ENCODE peak calls at places on chromosomes 2 and 18, in ten cellular contexts. Z is AG04449, V is colonic mucosa, M is activated B cell treated with CpG ODN at 0.5 μM for 24 hours, Q is upper lobe of right lung, X is AG09309, F is fibroblast of lung, W is cardiac fibroblast, S is heart left ventricle, I is RWPE1. N is an unnamed sample.

GRCh38 chr2:189933911-189934399 is 128.6 kb downstream of the MSTN start:
- DNase-seq in Z (peak), V (no peak), M (no peak), Q (no peak), X (peak), F (peak), W (peak), S (no peak), I (peak), N (no peak)

GRCh38 chr2:33377048-33377447 is 99.4 kb upstream of the RASGRP3 start:
- DNase-seq in Z (no peak), V (no peak), M (no peak), Q (no peak), X (no peak), F (no peak), W (no peak), S (peak), I (no peak), N (no peak)

GRCh38 chr2:99607454-99607853 is 117.6 kb upstream of the REV1 start:
- DNase-seq in Z (no peak), V (no peak), M (no peak), Q (no peak), X (no peak), F (no peak), W (no peak), S (no peak), I (no peak), N (no peak)

GRCh38 chr2:215621389-215621788 is 185.5 kb upstream of the FN1 start:
- DNase-seq in Z (no peak), V (no peak), M (no peak), Q (no peak), X (no peak), F (no peak), W (no peak), S (no peak), I (no peak), N (no peak)

GRCh38 chr2:46082531-46083485 is 214.4 kb upstream of the EPAS1 start:
- DNase-seq in Z (peak), V (no peak), M (no peak), Q (no peak), X (peak), F (peak), W (peak), S (peak), I (peak), N (no peak)

GRCh38 chr18:40917096-40917495 is 1037.9 kb upstream of the PIK3C3 start:
- DNase-seq in Z (peak), V (no peak), M (no peak), Q (no peak), X (no peak), F (peak), W (peak), S (no peak), I (no peak), N (no peak)

GRCh38 chr2:212863185-212863588 is 288.2 kb downstream of the IKZF2 start:
- DNase-seq in Z (no peak), V (peak), M (no peak), Q (peak), X (no peak), F (peak), W (peak), S (no peak), I (no peak), N (no peak)

GRCh38 chr18:44067201-44067600 is 613.5 kb upstream of the SETBP1 start:
- DNase-seq in Z (no peak), V (no peak), M (no peak), Q (no peak), X (no peak), F (no peak), W (no peak), S (no peak), I (no peak), N (no peak)

GRCh38 chr2:47282621-47283272 is 120.2 kb upstream of the MSH2 start:
- DNase-seq in Z (no peak), V (no peak), M (no peak), Q (no peak), X (no peak), F (no peak), W (no peak), S (no peak), I (no peak), N (no peak)

GRCh38 chr2:1675633-1676032 is 68.7 kb downstream of the PXDN start:
- DNase-seq in Z (peak), V (no peak), M (no peak), Q (no peak), X (peak), F (peak), W (peak), S (peak), I (peak), N (no peak)

GRCh38 chr2:56380861-56381260 is 197.1 kb downstream of the CCDC85A start:
- DNase-seq in Z (no peak), V (no peak), M (no peak), Q (no peak), X (no peak), F (no peak), W (peak), S (no peak), I (no peak), N (no peak)

GRCh38 chr2:173843526-173843925 is 121.6 kb downstream of the SP3 start:
- DNase-seq in Z (no peak), V (no peak), M (no peak), Q (no peak), X (no peak), F (no peak), W (no peak), S (no peak), I (no peak), N (no peak)

GRCh38 chr2:20229322-20230201 is 4.6 kb upstream of the SDC1 start:
- DNase-seq in Z (no peak), V (peak), M (no peak), Q (peak), X (peak), F (no peak), W (no peak), S (no peak), I (no peak), N (no peak)

GRCh38 chr2:32947484-32948143 is 861 bp downstream of the LTBP1 start:
- DNase-seq in Z (no peak), V (peak), M (peak), Q (peak), X (no peak), F (peak), W (peak), S (peak), I (peak), N (no peak)

GRCh38 chr2:160205511-160205910 is 5.4 kb upstream of the ITGB6 start:
- DNase-seq in Z (no peak), V (peak), M (no peak), Q (peak), X (peak), F (peak), W (peak), S (peak), I (peak), N (no peak)

GRCh38 chr2:18167871-18168270 is 289.4 kb downstream of the KCNS3 start:
- DNase-seq in Z (no peak), V (no peak), M (no peak), Q (peak), X (no peak), F (no peak), W (no peak), S (no peak), I (no peak), N (no peak)

GRCh38 chr2:214379227-214379626 is 31.6 kb upstream of the VWC2L start:
- DNase-seq in Z (no peak), V (no peak), M (no peak), Q (no peak), X (no peak), F (no peak), W (no peak), S (no peak), I (no peak), N (no peak)

GRCh38 chr2:85801871-85802270 is 48.1 kb downstream of the ATOH8 start:
- DNase-seq in Z (no peak), V (no peak), M (no peak), Q (no peak), X (no peak), F (no peak), W (no peak), S (no peak), I (no peak), N (no peak)

GRCh38 chr2:64398730-64399129 is 55.2 kb upstream of the LGALSL start:
- DNase-seq in Z (no peak), V (no peak), M (no peak), Q (no peak), X (no peak), F (no peak), W (no peak), S (no peak), I (no peak), N (no peak)

GRCh38 chr2:31384771-31385276 is 29.7 kb downstream of the XDH start:
- DNase-seq in Z (peak), V (no peak), M (no peak), Q (no peak), X (peak), F (peak), W (peak), S (no peak), I (peak), N (no peak)

GRCh38 chr2:187718092-187718491 is 163.9 kb upstream of the TFPI start:
- DNase-seq in Z (no peak), V (no peak), M (no peak), Q (no peak), X (no peak), F (no peak), W (no peak), S (no peak), I (no peak), N (no peak)

GRCh38 chr2:165902929-165903328 is 50.6 kb downstream of the TTC21B start:
- DNase-seq in Z (no peak), V (no peak), M (no peak), Q (no peak), X (no peak), F (peak), W (peak), S (no peak), I (peak), N (no peak)

GRCh38 chr2:207767461-207768167 is 2.1 kb downstream of the FZD5 start:
- DNase-seq in Z (no peak), V (peak), M (no peak), Q (peak), X (no peak), F (peak), W (peak), S (peak), I (peak), N (no peak)
- TF ChIP-seq CTCF in Z (peak), V (no peak), M (no peak), Q (peak), X (peak), F (peak), W (peak), S (peak), I (peak), N (peak)

DNA sequence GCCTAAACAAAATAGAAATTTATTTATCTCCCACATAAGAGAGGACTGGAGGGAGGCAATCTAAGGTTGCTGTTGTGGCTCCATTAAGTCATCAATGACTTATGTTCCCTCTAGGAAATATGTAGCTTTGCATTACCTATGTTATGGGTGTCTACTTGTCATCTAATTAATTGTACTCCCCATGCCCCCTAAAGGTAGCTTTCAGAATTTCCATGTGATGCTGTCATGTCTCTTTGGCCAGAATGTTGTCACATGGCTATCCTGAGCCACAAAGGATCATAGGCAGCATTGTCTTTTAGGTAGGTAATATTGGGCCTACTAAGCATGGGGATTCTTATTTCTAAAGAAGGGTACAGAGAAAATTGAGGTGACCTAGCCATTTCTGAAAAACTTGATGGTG is 935.6 kb upstream of the FANCL start:
- DNase-seq in Z (no peak), V (no peak), M (no peak), Q (no peak), X (no peak), F (no peak), W (no peak), S (no peak), I (no peak), N (no peak)
- TF ChIP-seq CTCF in Z (no peak), V (no peak), M (no peak), Q (no peak), X (no peak), F (no peak), W (no peak), S (no peak), I (no peak), N (no peak)

GRCh38 chr18:49857708-49858107 is 44.4 kb upstream of the ACAA2 start:
- DNase-seq in Z (no peak), V (no peak), M (no peak), Q (no peak), X (no peak), F (no peak), W (no peak), S (no peak), I (no peak), N (no peak)
- TF ChIP-seq CTCF in Z (no peak), V (no peak), M (no peak), Q (no peak), X (no peak), F (peak), W (no peak), S (no peak), I (no peak), N (no peak)

GRCh38 chr2:217057773-217058172 is 197.9 kb upstream of the TNP1 start:
- DNase-seq in Z (no peak), V (no peak), M (no peak), Q (no peak), X (no peak), F (no peak), W (no peak), S (no peak), I (no peak), N (no peak)

GRCh38 chr2:217060951-217061547 is 201.2 kb upstream of the TNP1 start:
- DNase-seq in Z (no peak), V (no peak), M (no peak), Q (no peak), X (no peak), F (no peak), W (no peak), S (no peak), I (no peak), N (no peak)

GRCh38 chr2:217060516-217060915 is 200.7 kb upstream of the TNP1 start:
- DNase-seq in Z (no peak), V (no peak), M (no peak), Q (no peak), X (no peak), F (no peak), W (peak), S (no peak), I (no peak), N (no peak)

GRCh38 chr2:217061916-217062315 is 202.1 kb upstream of the TNP1 start:
- DNase-seq in Z (no peak), V (no peak), M (no peak), Q (no peak), X (no peak), F (no peak), W (no peak), S (no peak), I (no peak), N (no peak)

DNA sequence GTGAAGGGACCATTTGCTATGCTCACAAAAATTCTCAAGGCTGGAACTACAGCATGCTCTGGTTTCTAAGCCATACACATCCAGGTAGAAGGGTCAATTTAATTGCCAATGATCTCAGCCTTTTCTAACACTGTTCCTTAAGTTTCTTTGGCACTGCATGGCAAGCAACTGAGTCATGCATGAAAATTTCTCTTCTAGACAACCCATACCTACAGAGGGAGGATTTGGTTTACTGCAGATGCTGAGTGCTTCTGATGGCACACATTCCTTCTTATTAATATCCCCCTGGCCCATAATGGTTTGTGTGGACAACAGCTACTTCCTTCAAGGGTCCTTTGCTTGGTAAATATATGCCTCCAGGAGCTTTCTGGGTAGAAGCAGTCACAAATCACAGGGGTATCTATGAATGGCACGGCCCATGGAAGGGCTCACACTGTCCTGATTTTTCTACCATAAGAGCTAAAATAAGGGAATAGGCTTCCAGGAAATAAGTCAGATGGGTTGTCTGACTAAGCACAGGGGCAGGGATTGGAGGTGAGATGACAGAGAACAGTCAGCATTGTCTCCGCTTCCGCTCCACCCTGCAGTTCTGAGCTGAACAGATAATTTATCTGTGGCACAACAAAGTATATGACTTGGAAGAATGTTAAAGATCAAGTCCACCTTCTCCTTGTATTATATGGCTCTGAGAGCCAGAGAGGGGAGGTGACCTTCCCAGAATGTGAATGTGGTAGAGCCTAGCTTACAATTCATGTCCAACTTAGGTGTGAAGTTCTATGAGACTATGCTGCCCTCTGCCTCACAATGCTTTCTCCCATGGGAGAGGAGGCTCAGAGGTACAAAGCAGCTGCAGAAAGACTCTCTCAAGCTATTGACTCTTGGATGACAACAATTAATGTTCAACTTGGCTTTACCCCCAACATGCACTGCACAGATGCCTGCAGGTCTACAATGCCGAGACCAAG is 199.2 kb upstream of the TNP1 start:
- DNase-seq in Z (no peak), V (no peak), M (no peak), Q (no peak), X (no peak), F (no peak), W (peak), S (no peak), I (no peak), N (no peak)
- TF ChIP-seq CTCF in Z (no peak), V (no peak), M (no peak), Q (no peak), X (no peak), F (no peak), W (no peak), S (peak), I (no peak), N (no peak)